ENCODE peak calls at places on chromosomes 2 and 18, in four cellular contexts. M is sigmoid colon, E is psoas muscle, H is Karpas-422. Z is an unnamed sample. For H3K9me3, the result is how much of the 10 kb centered on the place peaks cover.

GRCh38 chr2:25697559-25698341 is 24.4 kb upstream of the DTNB start:
- DNase-seq in M (no peak), E (no peak), H (no peak), Z (no peak)

GRCh38 chr2:158319269-158319668 is 137.3 kb downstream of the CCDC148 start:
- DNase-seq in M (no peak), E (no peak), H (no peak), Z (no peak)

GRCh38 chr2:2192385-2192957 is 138.6 kb downstream of the MYT1L start:
- DNase-seq in M (no peak), E (no peak), H (no peak), Z (no peak)

GRCh38 chr18:28045880-28046279 is 131.1 kb downstream of the CDH2 start:
- DNase-seq in M (no peak), E (no peak), H (no peak), Z (no peak)

GRCh38 chr18:3183103-3183717 is 36.6 kb downstream of the MYOM1 start:
- DNase-seq in M (no peak), E (no peak), H (no peak), Z (no peak)

GRCh38 chr2:224561234-224562005 is 23.7 kb downstream of the CUL3 start:
- DNase-seq in M (no peak), E (no peak), H (peak), Z (no peak)

GRCh38 chr2:165725421-165725820 is 68.6 kb downstream of the GALNT3 start:
- DNase-seq in M (no peak), E (no peak), H (no peak), Z (no peak)

GRCh38 chr2:60336442-60337141 is 216.9 kb downstream of the BCL11A start:
- DNase-seq in M (no peak), E (no peak), H (peak), Z (no peak)

GRCh38 chr2:160010361-160011145 is 51.9 kb downstream of the PLA2R1 start:
- DNase-seq in M (no peak), E (no peak), H (no peak), Z (peak)

GRCh38 chr2:151978709-151979108 is 120.1 kb downstream of the CACNB4 start:
- DNase-seq in M (no peak), E (no peak), H (no peak), Z (no peak)

GRCh38 chr2:52473526-52473925 is 1294.1 kb upstream of the CHAC2 start:
- DNase-seq in M (no peak), E (no peak), H (no peak), Z (no peak)

GRCh38 chr2:211241891-211242290 is 685.5 kb downstream of the CPS1 start:
- DNase-seq in M (no peak), E (no peak), H (no peak), Z (no peak)

GRCh38 chr2:56898986-56899385 is 715.2 kb downstream of the CCDC85A start:
- DNase-seq in M (no peak), E (no peak), H (no peak), Z (no peak)

GRCh38 chr2:190781604-190782198 is 98.9 kb upstream of the GLS start:
- DNase-seq in M (peak), E (no peak), H (peak), Z (peak)

GRCh38 chr18:23662309-23663263 is at the start of gene ANKRD29:
- DNase-seq in M (peak), E (peak), H (no peak), Z (peak)

GRCh38 chr18:31225668-31226067 is 63.0 kb upstream of the DSC1 start:
- DNase-seq in M (no peak), E (no peak), H (peak), Z (no peak)

GRCh38 chr2:236656721-236657120 is 87.1 kb downstream of the ACKR3 start:
- DNase-seq in M (no peak), E (no peak), H (no peak), Z (no peak)

GRCh38 chr2:71893646-71894045 is 254.0 kb downstream of the CYP26B1 start:
- DNase-seq in M (no peak), E (no peak), H (no peak), Z (no peak)

GRCh38 chr2:204842731-204843490 is 297.6 kb downstream of the PARD3B start:
- DNase-seq in M (peak), E (peak), H (no peak), Z (peak)

GRCh38 chr2:74179063-74179865 is 585 bp upstream of the MOB1A start:
- DNase-seq in M (no peak), E (no peak), H (no peak), Z (no peak)

GRCh38 chr18:69102959-69103358 is 297.7 kb upstream of the DOK6 start:
- DNase-seq in M (no peak), E (no peak), H (no peak), Z (no peak)

GRCh38 chr2:164896634-164897033 is 55.0 kb upstream of the COBLL1 start:
- DNase-seq in M (no peak), E (no peak), H (no peak), Z (peak)

GRCh38 chr2:27494284-27494943 is 586 bp downstream of the FNDC4 start:
- DNase-seq in M (peak), E (peak), H (no peak), Z (no peak)

GRCh38 chr2:35973132-35973736 is 382.3 kb upstream of the CRIM1 start:
- DNase-seq in M (no peak), E (no peak), H (no peak), Z (no peak)

GRCh38 chr2:11305338-11305737 is 39.1 kb downstream of the ROCK2 start:
- DNase-seq in M (no peak), E (no peak), H (no peak), Z (no peak)

GRCh38 chr2:238236571-238236970 is 3.3 kb downstream of the HES6 start:
- DNase-seq in M (peak), E (no peak), H (no peak), Z (no peak)

GRCh38 chr2:121037480-121037879 is 247.5 kb downstream of the TFCP2L1 start:
- DNase-seq in M (no peak), E (no peak), H (no peak), Z (no peak)

GRCh38 chr18:5294113-5294617 is 1.4 kb downstream of the ZBTB14 start:
- DNase-seq in M (peak), E (no peak), H (peak), Z (peak)

GRCh38 chr2:197846789-197847188 is 42.4 kb downstream of the PLCL1 start:
- DNase-seq in M (no peak), E (no peak), H (no peak), Z (no peak)

GRCh38 chr2:220588148-220588547 is 960.7 kb downstream of the SLC4A3 start:
- DNase-seq in M (no peak), E (no peak), H (no peak), Z (no peak)

GRCh38 chr2:106137944-106138903 is 55.9 kb downstream of the UXS1 start:
- DNase-seq in M (no peak), E (no peak), H (no peak), Z (no peak)

GRCh38 chr18:77702686-77703085 is 453.0 kb downstream of the GALR1 start:
- DNase-seq in M (no peak), E (no peak), H (peak), Z (no peak)

GRCh38 chr2:24824966-24825882 is 32.0 kb downstream of the CENPO start:
- DNase-seq in M (peak), E (no peak), H (peak), Z (no peak)

GRCh38 chr2:30266051-30266621 is 34.8 kb downstream of the LBH start:
- DNase-seq in M (no peak), E (no peak), H (no peak), Z (peak)

GRCh38 chr2:28717339-28717758 is 34.3 kb upstream of the PPP1CB start:
- DNase-seq in M (peak), E (peak), H (no peak), Z (peak)

GRCh38 chr18:24685232-24685959 is 225.0 kb downstream of the HRH4 start:
- DNase-seq in M (no peak), E (no peak), H (no peak), Z (no peak)

GRCh38 chr2:46306988-46307655 is 9.9 kb downstream of the EPAS1 start:
- DNase-seq in M (no peak), E (no peak), H (no peak), Z (no peak)
- H3K4me3 ChIP-seq in M (no peak), E (peak), H (no peak), Z (no peak)

DNA sequence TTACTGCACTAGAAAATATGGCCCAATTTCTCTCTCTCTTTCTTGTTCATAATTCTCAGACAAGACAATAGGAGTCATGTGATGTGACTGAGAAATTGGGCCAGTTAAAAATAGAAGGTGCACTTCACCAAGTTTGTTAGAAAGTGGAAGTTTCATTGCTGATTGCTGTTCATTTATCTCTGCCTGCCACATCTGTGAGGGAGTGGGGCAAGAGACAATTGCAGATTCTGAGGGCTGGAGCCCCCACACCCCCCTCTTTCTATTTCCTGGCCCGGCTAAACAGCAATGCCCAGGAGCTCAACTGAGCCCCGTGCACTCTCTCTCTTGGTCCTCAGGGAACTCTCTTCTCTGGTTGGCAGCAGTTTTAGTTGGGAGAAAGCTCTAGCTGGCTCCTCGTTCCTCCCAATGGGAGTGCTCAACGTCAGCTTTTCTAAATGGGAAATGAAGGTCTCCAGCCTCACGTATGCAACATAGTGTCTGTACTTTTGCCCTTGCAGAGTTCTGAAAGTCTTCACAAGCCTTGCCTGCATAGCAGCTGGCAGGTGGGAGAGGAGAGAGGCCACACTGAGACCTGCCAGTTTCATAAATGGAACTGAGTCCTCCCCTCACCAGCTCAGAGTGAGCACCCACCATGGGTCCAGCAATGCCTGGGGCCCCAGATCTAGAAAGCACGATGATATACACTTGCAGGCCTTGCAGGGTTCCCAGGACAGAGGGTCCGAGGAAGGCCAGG is 115.7 kb downstream of the MYCN start:
- DNase-seq in M (no peak), E (no peak), H (no peak), Z (no peak)
- H3K9me3 ChIP-seq in M (under half), E (under half), H (under half), Z (under half)

GRCh38 chr2:199914372-199914958 is 3.4 kb downstream of the C2orf69 start:
- DNase-seq in M (no peak), E (no peak), H (no peak), Z (no peak)

GRCh38 chr2:199911877-199912161 is 726 bp downstream of the C2orf69 start:
- DNase-seq in M (no peak), E (no peak), H (no peak), Z (no peak)

GRCh38 chr2:199911052-199911876 is at the start of gene C2orf69:
- DNase-seq in M (peak), E (peak), H (peak), Z (peak)

GRCh38 chr2:199907008-199907714 is 3.9 kb upstream of the C2orf69 start:
- DNase-seq in M (no peak), E (no peak), H (peak), Z (no peak)

DNA sequence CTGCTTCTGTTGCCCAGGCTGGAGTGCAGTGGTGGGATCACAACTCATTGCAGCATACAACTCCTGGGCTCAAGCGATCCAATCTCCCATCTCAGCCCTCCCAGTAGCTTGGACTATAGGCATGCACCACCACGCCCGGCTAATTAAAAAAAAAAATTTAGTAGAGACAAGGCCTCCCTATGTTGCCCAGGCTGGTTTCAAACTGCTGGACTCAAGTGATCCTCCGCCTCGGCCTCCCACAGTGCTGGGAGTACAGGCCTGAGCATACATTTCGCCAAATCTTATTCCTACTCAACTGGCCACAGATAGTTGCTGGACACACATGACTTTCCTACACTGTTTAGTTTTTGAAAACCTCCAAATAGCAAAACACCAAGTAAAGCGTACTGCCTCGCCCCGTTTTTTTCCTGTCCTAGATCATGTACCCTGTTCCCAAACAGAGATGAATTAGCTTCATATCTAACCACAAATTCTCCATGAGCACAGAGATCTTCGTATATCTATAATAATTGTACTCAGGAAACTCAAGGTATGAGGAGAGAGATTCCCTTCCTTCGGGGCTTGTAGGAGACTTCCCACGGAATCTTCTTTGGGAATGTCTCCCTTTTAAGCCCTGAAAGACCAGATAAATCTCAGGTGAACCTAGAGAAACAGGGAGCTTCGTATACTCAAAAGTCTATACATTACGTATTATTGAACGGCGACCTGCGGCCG is 598 bp upstream of the C2orf69 start:
- DNase-seq in M (no peak), E (no peak), H (peak), Z (no peak)
- H3K4me3 ChIP-seq in M (peak), E (peak), H (peak), Z (peak)

GRCh38 chr18:50582500-50582899 is 22.6 kb downstream of the MAPK4 start:
- DNase-seq in M (no peak), E (peak), H (no peak), Z (no peak)
- H3K9me3 ChIP-seq in M (under half), E (under half), H (under half), Z (under half)

GRCh38 chr2:127541849-127542630 is 6.6 kb downstream of the MYO7B start:
- DNase-seq in M (no peak), E (peak), H (no peak), Z (peak)
- H3K4me3 ChIP-seq in M (no peak), E (no peak), H (no peak), Z (no peak)

GRCh38 chr18:70500748-70501147 is 211.9 kb downstream of the SOCS6 start:
- DNase-seq in M (no peak), E (no peak), H (peak), Z (no peak)

GRCh38 chr18:70499218-70499691 is 210.4 kb downstream of the SOCS6 start:
- DNase-seq in M (no peak), E (no peak), H (peak), Z (peak)

GRCh38 chr18:70501358-70501757 is 212.5 kb downstream of the SOCS6 start:
- DNase-seq in M (no peak), E (no peak), H (peak), Z (no peak)

DNA sequence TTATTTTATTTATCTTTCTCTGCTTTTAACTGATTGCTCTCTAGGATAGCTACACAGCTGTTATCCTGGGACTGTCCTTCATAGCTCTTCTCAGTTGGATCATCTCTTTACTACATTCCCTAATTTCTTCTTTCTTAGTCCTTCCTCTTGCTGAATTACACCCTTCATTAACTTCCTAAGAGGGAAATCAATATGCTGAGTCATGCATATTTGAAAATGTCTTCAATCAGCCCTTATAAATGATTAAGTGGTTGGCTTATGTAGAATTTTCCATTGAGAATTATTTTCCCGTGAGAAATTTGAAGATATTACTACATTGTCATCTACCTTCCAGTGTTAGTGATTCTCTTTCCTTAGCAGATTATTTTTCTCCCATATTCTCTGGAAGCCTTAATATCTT is 214.2 kb downstream of the SOCS6 start:
- DNase-seq in M (no peak), E (no peak), H (peak), Z (no peak)
- H3K9me3 ChIP-seq in M (under half), E (under half), H (under half), Z (under half)

GRCh38 chr2:231011526-231011925 is 15.6 kb downstream of the SPATA3 start:
- DNase-seq in M (no peak), E (no peak), H (no peak), Z (no peak)
- H3K4me3 ChIP-seq in M (no peak), E (no peak), H (no peak), Z (no peak)

GRCh38 chr2:4866198-4866597 is 826.0 kb upstream of the SOX11 start:
- DNase-seq in M (no peak), E (no peak), H (no peak), Z (no peak)
- H3K9me3 ChIP-seq in M (under half), E (under half), H (under half), Z (under half)

GRCh38 chr2:9887513-9887912 is 44.2 kb downstream of the TAF1B start:
- DNase-seq in M (no peak), E (no peak), H (no peak), Z (no peak)
- H3K4me3 ChIP-seq in M (no peak), E (no peak), H (no peak), Z (no peak)

Z was measured in MG63.